ENCODE peak calls at places on chromosomes 3 and 15, in six cellular contexts. P is AG04450, A is H9, R is psoas muscle, G is spleen, H is uterus. V is an unnamed sample.

GRCh38 chr3:183924956-183925355 is 40.3 kb upstream of the PARL start:
- DNase-seq in P (peak), A (no peak), R (no peak), G (no peak), H (no peak), V (no peak)

GRCh38 chr15:39642011-39642640 is 61.2 kb downstream of the THBS1 start:
- DNase-seq in P (peak), A (no peak), R (no peak), G (no peak), H (no peak), V (no peak)

GRCh38 chr3:123481071-123481470 is 32.2 kb upstream of the ADCY5 start:
- DNase-seq in P (no peak), A (no peak), R (no peak), G (peak), H (no peak), V (no peak)

GRCh38 chr3:25423780-25424179 is 4.3 kb upstream of the RARB start:
- DNase-seq in P (no peak), A (no peak), R (no peak), G (no peak), H (no peak), V (no peak)

GRCh38 chr3:127056281-127056680 is 73.4 kb downstream of the PLXNA1 start:
- DNase-seq in P (no peak), A (no peak), R (peak), G (peak), H (no peak), V (no peak)

GRCh38 chr3:70930066-70930465 is 617.6 kb upstream of the MDFIC2 start:
- DNase-seq in P (no peak), A (no peak), R (no peak), G (no peak), H (no peak), V (no peak)

GRCh38 chr3:70179111-70179510 is 133.3 kb downstream of the MDFIC2 start:
- DNase-seq in P (no peak), A (no peak), R (no peak), G (no peak), H (no peak), V (no peak)

GRCh38 chr3:109191431-109191830 is 54.9 kb downstream of the C3orf85 start:
- DNase-seq in P (no peak), A (no peak), R (no peak), G (no peak), H (no peak), V (no peak)

GRCh38 chr3:187265461-187265955 is 26.0 kb downstream of the MASP1 start:
- DNase-seq in P (no peak), A (no peak), R (no peak), G (no peak), H (no peak), V (no peak)

GRCh38 chr3:128847631-128848370 is 31.6 kb upstream of the ACAD9 start:
- DNase-seq in P (no peak), A (no peak), R (no peak), G (no peak), H (no peak), V (no peak)

GRCh38 chr3:124982855-124983254 is 48.3 kb upstream of the MUC13 start:
- DNase-seq in P (no peak), A (no peak), R (no peak), G (no peak), H (no peak), V (no peak)

GRCh38 chr15:52309154-52309548 is 13.5 kb upstream of the MYO5C start:
- DNase-seq in P (no peak), A (no peak), R (no peak), G (no peak), H (no peak), V (no peak)

GRCh38 chr3:186869253-186870235 is 27.0 kb downstream of the ADIPOQ start:
- DNase-seq in P (no peak), A (no peak), R (no peak), G (no peak), H (no peak), V (no peak)

GRCh38 chr3:96213393-96213792 is 601.0 kb upstream of the EPHA6 start:
- DNase-seq in P (no peak), A (no peak), R (no peak), G (no peak), H (no peak), V (no peak)

GRCh38 chr3:124117486-124117885 is 125.6 kb upstream of the ROPN1 start:
- DNase-seq in P (peak), A (no peak), R (no peak), G (no peak), H (no peak), V (no peak)

GRCh38 chr3:125140011-125140813 is 72.3 kb downstream of the SLC12A8 start:
- DNase-seq in P (no peak), A (no peak), R (no peak), G (no peak), H (no peak), V (no peak)

GRCh38 chr15:32884136-32884535 is 166.3 kb downstream of the GREM1 start:
- DNase-seq in P (no peak), A (no peak), R (no peak), G (no peak), H (no peak), V (no peak)

GRCh38 chr15:47434641-47435040 is 282.7 kb upstream of the SEMA6D start:
- DNase-seq in P (no peak), A (no peak), R (no peak), G (no peak), H (no peak), V (no peak)

GRCh38 chr3:126932188-126932931 is 50.6 kb upstream of the PLXNA1 start:
- DNase-seq in P (no peak), A (no peak), R (no peak), G (peak), H (no peak), V (no peak)

GRCh38 chr3:161016417-161017313 is 88.5 kb downstream of the B3GALNT1 start:
- DNase-seq in P (no peak), A (no peak), R (no peak), G (no peak), H (no peak), V (no peak)

GRCh38 chr15:72859023-72859756 is 75.6 kb upstream of the ADPGK start:
- DNase-seq in P (no peak), A (no peak), R (no peak), G (no peak), H (no peak), V (no peak)

GRCh38 chr3:171788546-171789351 is 21.5 kb downstream of the PLD1 start:
- DNase-seq in P (no peak), A (no peak), R (no peak), G (no peak), H (no peak), V (no peak)

GRCh38 chr3:159620281-159620680 is 368.4 kb upstream of the IL12A start:
- DNase-seq in P (no peak), A (no peak), R (no peak), G (no peak), H (no peak), V (no peak)

GRCh38 chr3:72270072-72270611 is 485.2 kb upstream of the PROK2 start:
- DNase-seq in P (peak), A (no peak), R (peak), G (peak), H (peak), V (peak)

GRCh38 chr15:85976986-85977385 is 102.7 kb upstream of the AGBL1 start:
- DNase-seq in P (no peak), A (no peak), R (no peak), G (no peak), H (no peak), V (no peak)

GRCh38 chr15:96121521-96121920 is 209.0 kb upstream of the NR2F2 start:
- DNase-seq in P (no peak), A (no peak), R (no peak), G (no peak), H (no peak), V (no peak)

GRCh38 chr3:123272547-123272946 is 70.8 kb downstream of the SEC22A start:
- DNase-seq in P (no peak), A (no peak), R (no peak), G (no peak), H (no peak), V (no peak)

GRCh38 chr3:63607716-63608115 is 44.8 kb upstream of the SNTN start:
- DNase-seq in P (no peak), A (no peak), R (no peak), G (no peak), H (no peak), V (no peak)

GRCh38 chr3:107235923-107236315 is 141.3 kb upstream of the CCDC54 start:
- DNase-seq in P (peak), A (peak), R (no peak), G (no peak), H (peak), V (peak)

DNA sequence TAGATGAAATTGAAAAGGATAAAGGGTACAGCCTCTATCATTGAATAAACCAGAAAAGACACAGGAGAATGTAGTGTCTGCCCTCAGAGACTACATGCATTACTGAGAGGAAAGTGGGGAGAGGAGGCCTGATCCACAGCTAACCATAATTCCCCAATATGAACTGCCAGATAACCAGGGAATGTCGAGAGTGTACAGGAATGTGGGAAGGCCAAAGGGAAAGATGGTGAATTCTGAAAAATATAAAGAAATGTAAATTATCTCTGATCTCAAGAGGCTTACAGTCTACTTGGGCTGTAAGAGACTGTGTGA is 22.3 kb downstream of the MYO1E start:
- DNase-seq in P (no peak), A (no peak), R (no peak), G (no peak), H (no peak), V (no peak)
- H3K27ac ChIP-seq in P (peak), A (peak), R (peak), G (no peak), H (peak), V (peak)

GRCh38 chr3:55201729-55202128 is 273.9 kb upstream of the LRTM1 start:
- DNase-seq in P (no peak), A (no peak), R (no peak), G (no peak), H (no peak), V (no peak)

GRCh38 chr3:55198554-55198953 is 270.7 kb upstream of the LRTM1 start:
- DNase-seq in P (peak), A (no peak), R (no peak), G (no peak), H (no peak), V (no peak)

GRCh38 chr3:55202320-55202719 is 274.5 kb upstream of the LRTM1 start:
- DNase-seq in P (peak), A (no peak), R (no peak), G (no peak), H (no peak), V (no peak)

GRCh38 chr3:55203006-55203405 is 275.1 kb upstream of the LRTM1 start:
- DNase-seq in P (no peak), A (no peak), R (no peak), G (no peak), H (no peak), V (no peak)

GRCh38 chr3:55200916-55201315 is 273.1 kb upstream of the LRTM1 start:
- DNase-seq in P (no peak), A (no peak), R (no peak), G (no peak), H (no peak), V (no peak)
- H3K27ac ChIP-seq in P (no peak), A (no peak), R (no peak), G (no peak), H (no peak), V (no peak)

GRCh38 chr15:101044625-101045235 is 125.6 kb downstream of the LRRK1 start:
- DNase-seq in P (no peak), A (peak), R (no peak), G (peak), H (no peak), V (peak)
- H3K27ac ChIP-seq in P (peak), A (no peak), R (no peak), G (no peak), H (peak), V (peak)

GRCh38 chr15:62412634-62413033 is 247.5 kb upstream of the C2CD4B start:
- DNase-seq in P (no peak), A (no peak), R (no peak), G (no peak), H (no peak), V (no peak)
- H3K27ac ChIP-seq in P (peak), A (no peak), R (no peak), G (no peak), H (no peak), V (no peak)

V was measured in lung.